ENCODE peak calls at places on chromosomes 6 and 20, in ten cellular contexts. H is stimulated activated CD4-positive, alpha-beta T cell treated with anti-CD3 and anti-CD28 coated beads, Interleukin-15, amount 100 ng/mL, for 1 hour; R is astrocyte; S is mesendoderm; A is GM12865; L is AG09319; F is NCI-H1105 treated with DMSO at 0.1 percent for 48 hours; J is fibroblast of lung; I is hepatocyte; Y is endothelial cell of umbilical vein. N is an unnamed sample.

GRCh38 chr6:132607544-132608233 is 16.4 kb downstream of the TAAR2 start:
- DNase-seq in H (no peak), L (no peak), F (no peak), R (no peak), J (no peak), Y (no peak), S (no peak), I (no peak), A (no peak), N (no peak)

GRCh38 chr6:30259140-30260035 is 46.2 kb upstream of the TRIM26 start:
- DNase-seq in I (peak; percentile 88), H (peak; percentile 34), S (peak; percentile 85), R (peak; percentile 68), F (peak; percentile 61), Y (peak; percentile 89), J (peak; percentile 67), A (peak; percentile 83), L (no peak), N (peak; percentile 46)

GRCh38 chr20:58614984-58615760 is 35.9 kb upstream of the STX16 start:
- DNase-seq in A (no peak), H (no peak), F (peak; percentile 2), L (no peak), Y (no peak), J (no peak), R (no peak), I (no peak), S (no peak), N (no peak)

GRCh38 chr6:43052842-43053544 is 658 bp downstream of the CUL7 start:
- DNase-seq in L (no peak), J (peak; percentile 29), H (peak; percentile 18), F (no peak), Y (peak; percentile 53), I (peak; percentile 41), S (peak; percentile 54), R (peak; percentile 12), A (peak; percentile 30), N (no peak)

GRCh38 chr6:125931733-125932450 is 24.7 kb upstream of the HINT3 start:
- DNase-seq in J (no peak), Y (peak; percentile 38), L (no peak), I (no peak), F (no peak), A (peak; percentile 63), H (no peak), S (no peak), R (peak; percentile 47), N (no peak)

GRCh38 chr20:63693079-63693974 is 3.1 kb upstream of the TNFRSF6B start:
- DNase-seq in R (no peak), F (no peak), H (no peak), I (no peak), J (no peak), L (no peak), S (no peak), Y (no peak), A (no peak), N (no peak)

GRCh38 chr6:16488813-16489212 is 250.4 kb downstream of the GMPR start:
- DNase-seq in S (no peak), H (no peak), J (no peak), I (no peak), A (no peak), L (no peak), F (no peak), R (no peak), Y (no peak), N (no peak)

GRCh38 chr6:132548746-132549463 is 3.6 kb upstream of the TAAR8 start:
- DNase-seq in I (no peak), J (no peak), L (no peak), S (peak; percentile 74), H (no peak), R (no peak), A (no peak), Y (no peak), F (no peak), N (no peak)

GRCh38 chr20:36833275-36834020 is 42.5 kb upstream of the TLDC2 start:
- DNase-seq in I (peak; percentile 65), J (peak; percentile 90), Y (peak; percentile 30), R (peak; percentile 27), F (no peak), H (no peak), S (no peak), A (no peak), L (peak; percentile 43), N (no peak)

GRCh38 chr6:35049885-35050284 is 91.3 kb downstream of the TCP11 start:
- DNase-seq in S (no peak), Y (no peak), H (no peak), R (peak; percentile 74), A (no peak), I (peak; percentile 61), L (peak; percentile 52), J (peak; percentile 94), F (no peak), N (no peak)

GRCh38 chr6:17812311-17812710 is 105.6 kb upstream of the NUP153 start:
- DNase-seq in Y (no peak), I (no peak), S (no peak), R (no peak), L (no peak), F (no peak), A (no peak), J (no peak), H (no peak), N (no peak)

GRCh38 chr6:149024361-149024760 is 277.5 kb downstream of the UST start:
- DNase-seq in F (no peak), L (no peak), H (no peak), J (no peak), R (no peak), Y (no peak), A (no peak), I (no peak), S (peak; percentile 24), N (no peak)

GRCh38 chr6:44077201-44077946 is 49.9 kb downstream of the MRPL14 start:
- DNase-seq in A (no peak), F (no peak), L (no peak), J (no peak), I (no peak), R (no peak), Y (no peak), H (no peak), S (no peak), N (no peak)

GRCh38 chr20:3313681-3314080 is 74.7 kb upstream of the SLC4A11 start:
- DNase-seq in F (no peak), Y (peak; percentile 9), A (no peak), L (no peak), R (no peak), J (no peak), S (no peak), I (no peak), H (no peak), N (no peak)

GRCh38 chr6:111230351-111231077 is 143.2 kb downstream of the SLC16A10 start:
- DNase-seq in A (no peak), S (no peak), L (peak; percentile 56), F (no peak), I (no peak), H (no peak), Y (no peak), J (peak; percentile 93), R (peak; percentile 85), N (no peak)

GRCh38 chr6:154469306-154469935 is 41.1 kb downstream of the CNKSR3 start:
- DNase-seq in S (no peak), H (no peak), Y (no peak), L (no peak), R (no peak), J (no peak), I (no peak), F (no peak), A (no peak), N (no peak)

GRCh38 chr20:1824177-1824576 is 71.0 kb upstream of the SIRPA start:
- DNase-seq in Y (no peak), I (no peak), H (no peak), S (no peak), R (no peak), A (no peak), F (no peak), L (no peak), J (no peak), N (no peak)

GRCh38 chr6:5338177-5338960 is 77.1 kb downstream of the FARS2 start:
- DNase-seq in F (no peak), A (peak; percentile 77), J (no peak), H (no peak), I (no peak), Y (peak; percentile 18), R (no peak), L (no peak), S (no peak), N (no peak)

GRCh38 chr6:41200296-41200900 is 551 bp downstream of the TREML2 start:
- DNase-seq in J (peak; percentile 27), S (peak; percentile 79), H (no peak), F (no peak), Y (no peak), I (no peak), L (no peak), R (no peak), A (peak; percentile 82), N (no peak)

GRCh38 chr6:48628316-48628715 is 517.3 kb upstream of the PTCHD4 start:
- DNase-seq in I (no peak), F (no peak), H (no peak), R (peak; percentile 54), S (peak; percentile 41), L (no peak), A (no peak), J (no peak), Y (no peak), N (no peak)

GRCh38 chr6:36327226-36328009 is 9.3 kb downstream of the BNIP5 start:
- DNase-seq in J (no peak), Y (no peak), S (no peak), I (no peak), A (no peak), L (no peak), H (no peak), F (no peak), R (no peak), N (no peak)